ENCODE peak calls at places on chromosomes 12 and 14, in six cellular contexts. F is cardiac muscle cell; C is CD8-positive, alpha-beta T cell; A is cardiac fibroblast; U is HFF-Myc; Q is AG10803. P is an unnamed sample.

GRCh38 chr12:104935892-104936291 is 22.2 kb downstream of the SLC41A2 start:
- DNase-seq in F (no peak), C (no peak), A (no peak), U (no peak), Q (no peak), P (no peak)

GRCh38 chr12:100395811-100396210 is 38.9 kb downstream of the SLC17A8 start:
- DNase-seq in F (no peak), C (no peak), A (no peak), U (no peak), Q (no peak), P (no peak)

GRCh38 chr12:22459872-22460490 is 84.4 kb downstream of the C2CD5 start:
- DNase-seq in F (peak; percentile 75), C (no peak), A (peak; percentile 71), U (no peak), Q (peak; percentile 62), P (no peak)

GRCh38 chr14:39015360-39015961 is 87.6 kb downstream of the SEC23A start:
- DNase-seq in F (peak; percentile 61), C (no peak), A (peak; percentile 71), U (peak; percentile 21), Q (peak; percentile 62), P (peak; percentile 9)

GRCh38 chr12:91636721-91637120 is 454.1 kb upstream of the DCN start:
- DNase-seq in F (no peak), C (no peak), A (no peak), U (no peak), Q (no peak), P (no peak)

GRCh38 chr14:39175445-39176262 is 600 bp downstream of the PNN start:
- DNase-seq in F (peak; percentile 61), C (peak; percentile 17), A (peak; percentile 36), U (no peak), Q (peak; percentile 29), P (no peak)

GRCh38 chr12:102833687-102834435 is 83.2 kb downstream of the PAH start:
- DNase-seq in F (peak; percentile 76), C (no peak), A (peak; percentile 2), U (no peak), Q (no peak), P (no peak)

GRCh38 chr14:65095633-65096205 is 6.6 kb downstream of the MAX start:
- DNase-seq in F (no peak), C (no peak), A (peak; percentile 63), U (peak; percentile 11), Q (peak; percentile 84), P (no peak)

GRCh38 chr12:104596128-104596799 is 139.5 kb downstream of the CHST11 start:
- DNase-seq in F (no peak), C (no peak), A (peak; percentile 92), U (peak; percentile 78), Q (peak; percentile 97), P (no peak)

GRCh38 chr12:50221228-50222008 is 54.2 kb upstream of the CERS5 start:
- DNase-seq in F (peak; percentile 67), C (no peak), A (peak; percentile 95), U (peak; percentile 96), Q (peak; percentile 97), P (no peak)

GRCh38 chr12:47910486-47910885 is 5.7 kb upstream of the VDR start:
- DNase-seq in F (no peak), C (no peak), A (peak; percentile 61), U (no peak), Q (peak; percentile 88), P (no peak)

GRCh38 chr12:40650038-40650704 is 42.1 kb upstream of the CNTN1 start:
- DNase-seq in F (no peak), C (no peak), A (no peak), U (no peak), Q (no peak), P (no peak)

GRCh38 chr12:124517260-124518050 is 50.0 kb downstream of the NCOR2 start:
- DNase-seq in F (no peak), C (no peak), A (peak; percentile 35), U (no peak), Q (peak; percentile 60), P (no peak)

GRCh38 chr14:79551591-79551990 is 659.7 kb downstream of the DIO2 start:
- DNase-seq in F (no peak), C (no peak), A (no peak), U (no peak), Q (no peak), P (no peak)

GRCh38 chr14:56135001-56135400 is 16.8 kb downstream of the PELI2 start:
- DNase-seq in F (no peak), C (no peak), A (no peak), U (no peak), Q (no peak), P (no peak)

DNA sequence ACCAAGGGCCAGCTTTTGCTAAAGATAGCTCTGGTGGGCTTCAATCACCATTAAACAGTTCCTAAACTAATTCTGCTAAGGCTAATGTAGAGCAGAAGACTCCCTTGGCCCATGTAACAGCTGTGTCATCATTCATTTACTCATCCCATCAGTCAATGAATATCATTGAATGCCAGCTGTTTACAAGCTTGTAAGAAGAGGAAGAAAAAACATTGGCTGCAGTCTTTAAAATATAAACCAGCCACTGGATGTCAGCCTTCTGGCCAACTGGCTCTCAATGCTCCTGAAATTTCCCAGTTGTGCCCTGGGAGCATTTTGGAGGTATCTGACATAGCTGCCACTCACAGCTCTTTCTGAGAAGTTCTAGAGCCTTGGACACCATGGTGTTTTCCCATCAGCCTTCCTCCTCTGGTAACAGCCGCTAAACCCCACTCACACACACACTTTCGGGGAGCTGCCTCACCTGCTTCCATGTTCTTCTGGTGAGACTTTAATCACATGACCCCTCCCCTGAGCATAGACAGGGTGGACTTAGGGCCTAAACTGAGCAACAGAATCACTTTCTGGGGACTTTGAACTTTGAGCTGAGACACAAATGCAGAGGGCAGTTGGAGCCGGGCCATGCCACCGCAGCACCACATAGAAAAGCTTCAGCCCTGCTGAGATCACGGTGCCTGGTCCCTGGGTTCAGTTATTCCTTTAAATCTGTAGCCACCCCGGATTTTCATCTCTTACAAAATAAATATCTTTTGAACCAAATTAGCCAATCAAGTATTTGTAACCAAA is 18.2 kb upstream of the MAP3K9 start:
- DNase-seq in F (no peak), C (no peak), A (peak; percentile 11), U (no peak), Q (peak; percentile 40), P (no peak)
- TF ChIP-seq CTCF in F (no peak), C (no peak), A (no peak), U (no peak), Q (peak; percentile 30), P (no peak)

DNA sequence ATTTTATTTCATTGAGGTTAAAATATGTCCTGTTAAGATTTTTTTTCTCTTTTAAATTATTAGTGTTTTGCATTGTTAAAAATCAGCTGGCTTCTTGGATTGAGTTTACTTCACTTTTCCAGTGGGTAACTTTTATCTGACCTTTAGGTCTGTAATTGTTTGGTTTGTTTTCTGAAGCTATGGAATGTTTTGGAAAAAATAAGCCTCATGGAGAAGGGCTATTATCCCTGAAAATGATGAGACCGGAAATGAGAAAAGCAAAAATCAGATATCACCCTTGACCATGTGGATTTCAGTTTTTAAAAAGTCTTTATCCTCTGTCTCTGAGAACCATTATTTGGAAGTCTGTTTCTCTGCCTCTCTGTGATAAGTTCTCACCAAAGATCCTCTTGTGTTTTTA is 180.9 kb downstream of the RAD51B start:
- DNase-seq in F (no peak), C (no peak), A (no peak), U (no peak), Q (no peak), P (no peak)
- H3K4me3 ChIP-seq in F (no peak overlapping the region), C (no peak overlapping the region), A (no peak overlapping the region), U (no peak overlapping the region), Q (no peak overlapping the region), P (no peak overlapping the region)

GRCh38 chr12:46024099-46024498 is 33.7 kb upstream of the SCAF11 start:
- DNase-seq in F (no peak), C (no peak), A (no peak), U (no peak), Q (no peak), P (no peak)
- TF ChIP-seq CTCF in F (no peak), C (no peak), A (no peak), U (peak; percentile 7), Q (no peak), P (no peak)

DNA sequence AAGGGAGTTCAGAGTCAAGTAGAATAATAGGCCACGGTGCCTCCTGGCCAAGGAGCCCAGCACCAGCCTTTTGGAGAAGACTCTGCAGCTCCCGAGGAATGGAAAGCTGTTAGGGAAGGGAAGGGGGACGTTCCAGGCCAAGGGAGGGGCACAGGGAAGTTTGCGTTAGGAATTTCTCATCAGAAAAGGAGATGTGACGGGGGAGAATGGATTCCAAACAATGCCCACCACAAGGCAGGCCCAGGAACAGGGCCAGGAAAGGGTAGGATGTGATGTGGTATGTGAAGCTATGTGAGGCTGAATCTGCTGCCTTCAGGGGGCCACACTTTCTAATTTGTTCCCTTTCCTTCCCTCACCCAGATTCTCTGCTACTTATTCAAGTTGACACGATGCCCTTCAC is 46.0 kb downstream of the DGLUCY start:
- DNase-seq in F (no peak), C (no peak), A (no peak), U (no peak), Q (no peak), P (no peak)
- H3K4me3 ChIP-seq in F (no peak overlapping the region), C (no peak overlapping the region), A (no peak overlapping the region), U (no peak overlapping the region), Q (no peak overlapping the region), P (no peak overlapping the region)

DNA sequence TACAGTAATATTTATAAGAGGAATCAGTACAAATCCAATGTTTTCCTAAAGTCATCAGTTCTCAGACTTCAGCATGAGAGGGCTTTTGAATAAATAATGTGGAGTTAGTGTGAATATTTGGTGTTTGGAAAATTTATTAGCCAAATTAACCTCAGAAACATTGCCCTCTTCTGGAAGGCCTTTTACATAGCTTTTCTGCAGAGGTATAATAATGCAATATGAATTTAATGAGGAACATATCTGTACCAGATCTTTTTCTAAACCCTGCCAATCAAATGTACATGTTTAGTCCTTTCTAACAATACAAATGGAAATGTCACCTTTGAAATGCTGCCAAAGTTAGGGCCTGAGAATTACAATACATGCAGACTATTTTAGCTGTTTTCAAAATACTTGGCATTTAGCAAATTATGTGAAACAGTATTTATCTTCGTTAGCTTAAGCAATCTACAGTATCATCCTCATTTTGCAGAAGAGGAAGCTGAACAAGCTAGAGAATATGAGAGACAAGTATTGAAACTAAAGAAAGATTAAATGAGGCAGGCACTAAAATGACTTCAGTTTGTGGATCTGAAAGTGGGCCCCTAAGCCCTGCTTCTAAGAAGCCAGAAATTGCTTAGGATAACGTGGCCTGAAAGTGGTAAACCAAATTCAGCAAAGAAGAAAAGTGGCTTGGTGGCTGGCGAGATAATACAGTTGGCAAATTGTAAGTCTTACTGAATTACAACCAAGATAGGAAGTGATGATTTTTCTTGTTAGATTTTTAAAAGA is 60.4 kb upstream of the MANSC4 start:
- DNase-seq in F (no peak), C (no peak), A (peak; percentile 32), U (no peak), Q (no peak), P (no peak)
- TF ChIP-seq CTCF in F (peak; percentile 54), C (no peak), A (peak; percentile 55), U (peak; percentile 11), Q (peak; percentile 58), P (peak; percentile 28)

GRCh38 chr12:56758728-56759269 is 4.3 kb upstream of the HSD17B6 start:
- DNase-seq in F (no peak), C (no peak), A (peak; percentile 22), U (no peak), Q (no peak), P (no peak)

GRCh38 chr12:56759270-56759908 is 3.7 kb upstream of the HSD17B6 start:
- DNase-seq in F (no peak), C (no peak), A (peak; percentile 45), U (no peak), Q (no peak), P (no peak)

GRCh38 chr12:56763753-56764657 is 881 bp downstream of the HSD17B6 start:
- DNase-seq in F (no peak), C (no peak), A (peak; percentile 38), U (peak; percentile 20), Q (peak; percentile 37), P (no peak)

GRCh38 chr12:56760460-56760859 is 2.7 kb upstream of the HSD17B6 start:
- DNase-seq in F (no peak), C (no peak), A (no peak), U (no peak), Q (no peak), P (no peak)
- H3K4me3 ChIP-seq in F (no peak overlapping the region), C (no peak overlapping the region), A (no peak overlapping the region), U (no peak overlapping the region), Q (no peak overlapping the region), P (no peak overlapping the region)

P was measured in kidney epithelial cell.